ENCODE peak calls at places on chromosomes 2 and 18, in five cellular contexts. K is H54, F is lower leg skin, J is endothelial cell of umbilical vein, U is transverse colon. C is an unnamed sample.
A peak's percentile ranks its signal among the peaks of the same experiment; 100 is the strongest.

GRCh38 chr18:23133860-23134779 is 1.2 kb upstream of the CABLES1 start:
- DNase-seq in U (peak; percentile 69), K (no peak), J (no peak), F (no peak), C (peak; percentile 75)

GRCh38 chr18:13120255-13120654 is 98.3 kb upstream of the LDLRAD4 start:
- DNase-seq in K (no peak), F (no peak), J (no peak), U (no peak), C (no peak)

GRCh38 chr2:12032975-12033374 is 286.5 kb downstream of the LPIN1 start:
- DNase-seq in U (no peak), K (no peak), F (no peak), J (no peak), C (no peak)

GRCh38 chr2:127678531-127678930 is 3.2 kb upstream of the LIMS2 start:
- DNase-seq in F (no peak), J (no peak), K (no peak), U (no peak), C (peak; percentile 22)

GRCh38 chr2:137173514-137173913 is 408.2 kb downstream of the THSD7B start:
- DNase-seq in U (no peak), J (no peak), F (no peak), K (peak; percentile 6), C (no peak)

GRCh38 chr18:48191494-48191893 is 217.7 kb downstream of the ZBTB7C start:
- DNase-seq in U (no peak), K (no peak), F (no peak), J (no peak), C (no peak)

GRCh38 chr2:102291221-102292075 is 19.9 kb upstream of the IL1RL1 start:
- DNase-seq in K (no peak), F (no peak), J (no peak), U (no peak), C (peak; percentile 42)

GRCh38 chr2:172834881-172835280 is 99.2 kb downstream of the RAPGEF4 start:
- DNase-seq in F (no peak), J (no peak), U (no peak), K (no peak), C (no peak)

GRCh38 chr2:200575957-200576356 is 9.9 kb upstream of the AOX1 start:
- DNase-seq in J (peak; percentile 23), U (no peak), K (no peak), F (no peak), C (no peak)

GRCh38 chr18:70073442-70073841 is 125.8 kb upstream of the CD226 start:
- DNase-seq in J (no peak), K (no peak), F (no peak), U (no peak), C (no peak)

GRCh38 chr2:182245963-182246362 is 180.9 kb downstream of the PDE1A start:
- DNase-seq in U (no peak), F (no peak), J (no peak), K (no peak), C (no peak)

GRCh38 chr18:37445368-37445767 is 120.2 kb downstream of the CELF4 start:
- DNase-seq in U (no peak), K (no peak), J (no peak), F (no peak), C (no peak)

GRCh38 chr2:239378918-239379640 is 21.7 kb downstream of the HDAC4 start:
- DNase-seq in U (no peak), K (no peak), F (no peak), J (no peak), C (no peak)

GRCh38 chr2:65514555-65515195 is 82.3 kb upstream of the SPRED2 start:
- DNase-seq in U (no peak), F (no peak), J (no peak), K (no peak), C (no peak)

GRCh38 chr18:32049393-32050161 is 31.0 kb downstream of the RNF125 start:
- DNase-seq in F (peak; percentile 34), K (no peak), J (no peak), U (peak; percentile 55), C (peak; percentile 34)

GRCh38 chr2:194765723-194766122 is 891.3 kb upstream of the SLC39A10 start:
- DNase-seq in U (no peak), K (no peak), J (no peak), F (no peak), C (no peak)

GRCh38 chr2:186968277-186968676 is 119.3 kb upstream of the ZSWIM2 start:
- DNase-seq in F (no peak), K (no peak), J (no peak), U (no peak), C (no peak)

GRCh38 chr2:222298311-222299150 is at the start of gene PAX3:
- DNase-seq in U (no peak), J (no peak), K (no peak), F (no peak), C (no peak)

GRCh38 chr2:134206573-134206972 is 47.3 kb upstream of the MGAT5 start:
- DNase-seq in F (no peak), U (no peak), J (peak; percentile 37), K (peak; percentile 12), C (peak; percentile 38)

DNA sequence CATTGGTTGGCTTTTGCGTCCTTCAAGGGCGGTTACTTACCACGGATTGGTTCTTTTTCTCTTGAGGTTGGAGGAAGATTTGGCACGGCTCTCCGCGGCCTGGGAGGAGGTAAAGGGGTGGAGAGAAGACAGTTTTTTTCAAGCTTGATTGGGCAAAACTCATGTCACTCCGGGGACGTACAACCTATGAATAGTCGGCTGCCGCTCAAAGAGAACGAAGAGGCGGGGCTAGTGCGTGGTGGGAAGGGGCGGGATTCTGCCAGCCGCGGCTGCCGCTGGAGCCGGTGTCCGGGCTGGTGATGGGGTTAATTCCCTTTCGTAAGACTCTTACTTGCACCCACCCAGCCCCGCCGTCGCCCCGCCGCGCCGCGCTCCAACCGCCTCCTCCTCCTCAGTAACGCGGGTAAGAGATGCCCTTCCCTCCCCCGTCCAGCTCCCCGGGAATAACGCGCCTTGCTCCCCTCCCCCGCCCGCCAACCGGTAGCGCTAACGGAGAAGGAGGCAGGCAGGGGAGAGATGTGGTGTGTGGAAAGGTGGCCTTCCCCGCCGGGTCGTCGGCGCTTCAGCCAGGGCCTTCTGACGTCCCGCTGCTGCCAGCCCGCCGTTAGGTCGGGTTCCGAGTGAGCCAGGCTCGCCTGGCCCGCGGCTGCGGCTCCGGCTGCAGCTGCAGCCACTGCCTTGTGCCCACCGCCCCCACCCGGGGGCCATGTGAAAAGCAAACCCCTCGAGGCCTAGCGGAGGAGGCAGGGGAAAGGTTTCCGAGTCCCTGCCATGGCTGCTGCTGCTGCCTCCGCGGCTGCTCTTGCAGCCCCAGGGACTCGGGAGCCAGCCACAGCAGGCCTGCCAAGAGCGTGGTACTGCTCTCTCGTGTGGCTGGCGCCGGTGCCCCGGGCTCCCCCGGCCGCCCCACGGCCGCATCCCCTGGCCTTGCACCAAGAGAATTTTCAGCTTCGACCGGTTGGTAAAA is at the start of gene R3HDM1:
- DNase-seq in K (peak; percentile 74), U (peak; percentile 98), F (peak; percentile 100), J (peak; percentile 100), C (peak; percentile 98)
- TF ChIP-seq POLR2A in K (peak; percentile 67), U (peak; percentile 26), F (no peak), J (peak; percentile 75), C (no peak)

GRCh38 chr2:121155502-121156056 is 129.4 kb downstream of the TFCP2L1 start:
- DNase-seq in J (no peak), K (no peak), U (peak; percentile 86), F (peak; percentile 76), C (peak; percentile 92)

GRCh38 chr2:121153516-121153915 is 131.5 kb downstream of the TFCP2L1 start:
- DNase-seq in K (no peak), J (no peak), U (no peak), F (no peak), C (no peak)

GRCh38 chr2:121151311-121152109 is 133.5 kb downstream of the TFCP2L1 start:
- DNase-seq in U (peak; percentile 88), K (no peak), J (no peak), F (peak; percentile 79), C (peak; percentile 85)

GRCh38 chr2:121150713-121151112 is 134.3 kb downstream of the TFCP2L1 start:
- DNase-seq in F (no peak), J (no peak), K (no peak), U (no peak), C (no peak)

DNA sequence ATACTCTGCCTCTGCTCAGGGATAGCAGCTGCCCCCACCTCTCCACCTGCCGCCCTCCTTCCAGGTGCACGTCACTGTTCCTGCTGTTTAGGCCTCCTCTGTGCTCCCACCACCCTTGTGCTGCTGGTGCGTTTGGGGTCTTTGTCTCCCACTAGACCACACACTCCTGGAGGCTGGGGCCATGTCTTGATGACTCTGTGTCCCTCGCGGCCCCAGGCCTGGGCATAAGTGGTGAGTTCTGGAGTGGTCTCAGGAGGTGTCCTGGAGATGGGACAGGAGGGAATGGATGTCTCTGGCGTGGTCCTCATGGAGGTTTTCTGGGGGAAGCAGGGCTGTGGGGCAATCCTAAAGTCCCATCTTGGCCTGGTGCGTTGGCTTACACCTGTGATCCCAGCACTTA is 132.1 kb downstream of the TFCP2L1 start:
- DNase-seq in U (no peak), K (no peak), F (no peak), J (no peak), C (no peak)
- TF ChIP-seq POLR2A in U (no peak), K (no peak), F (no peak), J (no peak), C (no peak)

DNA sequence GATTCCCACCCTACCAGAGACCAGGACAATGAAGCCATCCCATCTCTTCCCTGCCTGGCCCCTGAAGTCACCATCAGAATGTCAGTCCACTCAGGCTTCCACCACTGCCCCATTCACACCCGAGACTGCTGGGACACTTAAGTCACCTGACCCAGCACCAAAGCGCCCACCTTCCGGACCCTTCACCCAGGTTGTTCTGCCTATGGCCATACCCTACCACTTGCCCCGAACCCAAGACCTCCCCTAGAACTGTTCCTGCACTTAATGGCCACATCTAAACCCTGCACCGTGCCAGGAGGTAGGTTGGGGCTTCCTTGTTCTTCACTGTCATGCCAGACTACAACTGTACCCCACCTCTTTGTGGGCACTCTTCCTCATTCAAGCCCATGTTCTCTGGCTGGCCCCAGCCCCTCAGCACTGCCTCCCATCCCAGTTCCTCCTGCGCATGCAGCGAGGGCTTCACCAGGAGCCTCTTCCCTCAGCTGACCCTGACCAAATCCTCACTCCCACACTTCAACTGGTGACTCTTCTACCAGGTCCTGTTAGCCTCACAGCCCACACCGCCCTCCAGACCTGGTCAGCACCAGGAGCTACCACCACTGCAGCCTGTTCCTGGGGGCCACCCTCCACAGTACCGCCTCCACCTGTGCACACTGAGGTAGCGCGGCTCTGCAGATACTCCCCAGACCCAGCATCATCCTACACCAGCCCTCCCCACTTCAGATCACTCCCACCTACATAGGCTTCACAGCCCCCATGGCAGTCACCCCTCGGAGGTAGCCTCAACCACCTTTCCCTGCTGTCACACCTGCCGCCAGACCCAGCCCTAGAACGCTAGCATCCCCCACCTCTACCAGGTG is 8.3 kb upstream of the ADRA2B start:
- DNase-seq in J (no peak), F (no peak), K (no peak), U (no peak), C (no peak)
- TF ChIP-seq POLR2A in J (no peak), F (no peak), K (no peak), U (no peak), C (no peak)

DNA sequence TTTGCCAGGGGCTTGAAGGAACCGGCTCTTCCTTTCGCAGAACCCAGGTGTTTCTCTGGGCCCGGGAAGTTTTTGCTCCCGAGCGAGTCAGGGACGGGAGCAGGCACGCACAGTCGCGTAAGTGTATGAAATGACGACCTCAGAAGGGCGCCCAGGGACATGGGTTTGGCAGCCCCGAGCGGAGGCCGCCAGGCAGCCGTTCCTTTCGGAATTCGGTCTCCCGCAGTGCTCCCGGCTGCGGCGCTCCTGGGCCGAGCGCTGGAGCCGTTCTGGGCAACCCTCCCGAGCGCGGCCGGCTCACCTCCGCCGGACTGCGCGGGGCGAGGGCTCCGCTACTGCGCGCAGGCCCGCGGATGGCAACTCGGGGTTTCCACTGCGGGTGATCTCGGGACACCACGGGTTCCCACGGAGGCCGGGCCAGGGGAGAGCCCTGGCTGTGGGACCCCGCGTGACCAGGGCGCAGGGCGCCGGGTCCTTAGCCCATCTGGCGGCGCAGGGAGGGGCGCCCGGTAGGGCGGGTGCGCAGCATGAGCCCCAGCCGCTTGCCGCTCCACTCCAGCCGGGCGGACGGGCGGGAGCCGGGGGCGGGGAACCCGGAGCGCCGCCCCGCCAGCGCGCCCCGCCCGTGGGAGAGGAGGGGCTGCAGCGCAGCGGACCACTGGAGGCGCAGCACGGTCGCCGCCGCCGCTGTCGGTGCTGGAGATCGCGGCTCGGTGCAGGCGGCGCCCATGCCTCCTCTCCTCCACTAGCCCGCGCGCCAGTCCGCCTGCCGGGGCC is at the start of gene OSBPL6:
- DNase-seq in K (peak; percentile 74), F (peak; percentile 56), U (peak; percentile 82), J (peak; percentile 88), C (peak; percentile 81)
- TF ChIP-seq POLR2A in K (peak; percentile 83), F (no peak), U (peak; percentile 49), J (peak; percentile 51), C (no peak)

C was measured in stomach.